ENCODE peak calls at places on chromosome 17, in eight cellular contexts. N is stimulated activated CD8-positive, alpha-beta memory T cell treated with anti-CD3 and anti-CD28 coated beads, Interleukin-12 subunit alpha, Interleukin-12 subunit beta, amount 100 ng/mL, for 4 hours; J is activated gamma-delta T cell treated with Interleukin-2 at 50 U/mL for 16 hours; V is Calu3; U is left cardiac atrium; Z is activated T-cell treated with anti-CD3 and anti-CD28 coated beads, Interleukin-2, amount 50 U/mL, for 72 hours; K is H54; F is glomerular endothelial cell. O is an unnamed sample.
A peak's percentile ranks its signal among the peaks of the same experiment; 100 is the strongest.

GRCh38 chr17:1416414-1416813 is 16.4 kb upstream of the YWHAE start:
- DNase-seq in N (no peak), J (no peak), V (no peak), U (no peak), Z (no peak), K (no peak), F (no peak), O (no peak)

GRCh38 chr17:62739666-62740065 is 68.4 kb downstream of the MARCHF10 start:
- DNase-seq in N (no peak), J (no peak), V (no peak), U (no peak), Z (no peak), K (no peak), F (no peak), O (no peak)

GRCh38 chr17:64171041-64171440 is 41.1 kb upstream of the ERN1 start:
- DNase-seq in N (no peak), J (no peak), V (no peak), U (no peak), Z (no peak), K (peak; percentile 40), F (peak; percentile 96), O (no peak)

GRCh38 chr17:78127888-78128615 is 503 bp downstream of the TMC6 start:
- DNase-seq in N (no peak), J (peak; percentile 14), V (peak; percentile 63), U (no peak), Z (no peak), K (no peak), F (no peak), O (peak; percentile 67)

GRCh38 chr17:45382982-45383381 is 49.7 kb downstream of the ARHGAP27 start:
- DNase-seq in N (no peak), J (no peak), V (no peak), U (no peak), Z (no peak), K (no peak), F (no peak), O (no peak)

GRCh38 chr17:63517825-63518534 is 5.2 kb upstream of the KCNH6 start:
- DNase-seq in N (no peak), J (no peak), V (no peak), U (no peak), Z (no peak), K (no peak), F (no peak), O (no peak)

GRCh38 chr17:10610821-10611323 is 46.2 kb downstream of the MYH3 start:
- DNase-seq in N (no peak), J (no peak), V (no peak), U (no peak), Z (no peak), K (no peak), F (no peak), O (no peak)

GRCh38 chr17:80453126-80453979 is 23.1 kb downstream of the NPTX1 start:
- DNase-seq in N (no peak), J (no peak), V (no peak), U (no peak), Z (no peak), K (no peak), F (no peak), O (no peak)

GRCh38 chr17:42928714-42929496 is 28.3 kb downstream of the G6PC1 start:
- DNase-seq in N (no peak), J (no peak), V (peak; percentile 62), U (peak; percentile 27), Z (peak; percentile 52), K (peak; percentile 66), F (peak; percentile 90), O (peak; percentile 84)

GRCh38 chr17:28878158-28878910 is 19.2 kb downstream of the FLOT2 start:
- DNase-seq in N (no peak), J (no peak), V (no peak), U (no peak), Z (no peak), K (no peak), F (no peak), O (no peak)

GRCh38 chr17:73546770-73547345 is 97.4 kb downstream of the SDK2 start:
- DNase-seq in N (no peak), J (peak; percentile 37), V (peak; percentile 57), U (no peak), Z (peak; percentile 15), K (no peak), F (no peak), O (peak; percentile 58)

GRCh38 chr17:61399131-61400057 is at the start of gene TBX2:
- DNase-seq in N (no peak), J (no peak), V (peak; percentile 56), U (peak; percentile 82), Z (no peak), K (peak; percentile 100), F (no peak), O (peak; percentile 97)

GRCh38 chr17:76104140-76104895 is 731 bp upstream of the EXOC7 start:
- DNase-seq in N (no peak), J (no peak), V (no peak), U (no peak), Z (no peak), K (no peak), F (no peak), O (no peak)

GRCh38 chr17:40611840-40612509 is 35.6 kb downstream of the SMARCE1 start:
- DNase-seq in N (no peak), J (no peak), V (no peak), U (no peak), Z (no peak), K (no peak), F (no peak), O (no peak)

O was measured in HuH-7.